ENCODE peak calls at places on chromosomes 13 and 19, in six cellular contexts. P is right cardiac atrium, K is AG09309, J is lower leg skin, F is cardiac fibroblast, A is mucosa of descending colon. B is an unnamed sample.

GRCh38 chr19:13621413-13621812 is 115.1 kb upstream of the CACNA1A start:
- DNase-seq in P (no peak), K (peak), J (no peak), F (peak), A (no peak), B (peak)

GRCh38 chr19:10884273-10884672 is 12.9 kb downstream of the CARM1 start:
- DNase-seq in P (no peak), K (no peak), J (no peak), F (peak), A (no peak), B (peak)

GRCh38 chr13:30866692-30867669 is 39.1 kb upstream of the MEDAG start:
- DNase-seq in P (no peak), K (no peak), J (peak), F (no peak), A (no peak), B (no peak)

GRCh38 chr13:72643339-72643989 is 84.0 kb downstream of the MZT1 start:
- DNase-seq in P (peak), K (peak), J (no peak), F (peak), A (no peak), B (no peak)

GRCh38 chr19:52296773-52297600 is at the start of gene ZNF480:
- DNase-seq in P (peak), K (peak), J (peak), F (peak), A (peak), B (peak)

GRCh38 chr13:94557836-94558235 is 38.1 kb downstream of the TGDS start:
- DNase-seq in P (no peak), K (no peak), J (no peak), F (no peak), A (no peak), B (no peak)

GRCh38 chr19:4589579-4590410 is 30.3 kb upstream of the SEMA6B start:
- DNase-seq in P (no peak), K (no peak), J (no peak), F (no peak), A (no peak), B (no peak)

GRCh38 chr19:18761531-18762110 is 29.5 kb downstream of the COMP start:
- DNase-seq in P (peak), K (no peak), J (no peak), F (no peak), A (no peak), B (no peak)

GRCh38 chr13:113883921-113884804 is 20.3 kb upstream of the GAS6 start:
- DNase-seq in P (no peak), K (no peak), J (peak), F (no peak), A (no peak), B (no peak)

GRCh38 chr19:29813665-29814064 is 1.9 kb downstream of the CCNE1 start:
- DNase-seq in P (no peak), K (no peak), J (no peak), F (no peak), A (no peak), B (no peak)

GRCh38 chr19:45166723-45167252 is 6.0 kb upstream of the NKPD1 start:
- DNase-seq in P (peak), K (no peak), J (no peak), F (no peak), A (no peak), B (no peak)

GRCh38 chr13:84137292-84137691 is 255.0 kb upstream of the SLITRK1 start:
- DNase-seq in P (no peak), K (peak), J (no peak), F (no peak), A (no peak), B (no peak)

GRCh38 chr19:5828661-5829566 is 10.6 kb downstream of the FUT6 start:
- DNase-seq in P (peak), K (no peak), J (no peak), F (peak), A (no peak), B (no peak)

GRCh38 chr19:5017235-5017634 is 48.3 kb downstream of the KDM4B start:
- DNase-seq in P (peak), K (no peak), J (no peak), F (peak), A (no peak), B (no peak)

GRCh38 chr19:35279985-35280821 is 2.1 kb upstream of the HAMP start:
- DNase-seq in P (peak), K (no peak), J (no peak), F (no peak), A (no peak), B (no peak)

GRCh38 chr19:58001895-58002369 is 688 bp downstream of the ZNF606 start:
- DNase-seq in P (no peak), K (no peak), J (no peak), F (peak), A (no peak), B (no peak)

GRCh38 chr13:37878921-37879320 is 9.3 kb upstream of the TRPC4 start:
- DNase-seq in P (no peak), K (no peak), J (no peak), F (no peak), A (no peak), B (no peak)

GRCh38 chr13:51134763-51135365 is 23.8 kb upstream of the C13orf42 start:
- DNase-seq in P (no peak), K (no peak), J (no peak), F (no peak), A (no peak), B (no peak)

GRCh38 chr13:21106089-21106488 is 44.7 kb upstream of the LATS2 start:
- DNase-seq in P (no peak), K (peak), J (no peak), F (peak), A (no peak), B (peak)

GRCh38 chr19:58346961-58347929 is 6.0 kb downstream of the A1BG start:
- DNase-seq in P (peak), K (no peak), J (no peak), F (peak), A (peak), B (no peak)

GRCh38 chr13:110200276-110200675 is 106.7 kb downstream of the COL4A1 start:
- DNase-seq in P (no peak), K (no peak), J (no peak), F (no peak), A (no peak), B (no peak)

GRCh38 chr13:49627831-49628652 is at the start of gene ARL11:
- DNase-seq in P (peak), K (no peak), J (peak), F (no peak), A (peak), B (no peak)

GRCh38 chr19:23254141-23254910 is 4.1 kb upstream of the ZNF724 start:
- DNase-seq in P (no peak), K (no peak), J (no peak), F (no peak), A (no peak), B (no peak)

GRCh38 chr13:67438465-67438864 is 208.3 kb upstream of the PCDH9 start:
- DNase-seq in P (no peak), K (no peak), J (no peak), F (no peak), A (no peak), B (no peak)

GRCh38 chr13:27405521-27406134 is 18.8 kb upstream of the GTF3A start:
- DNase-seq in P (no peak), K (no peak), J (no peak), F (no peak), A (no peak), B (no peak)

GRCh38 chr19:17264641-17264979 is at the start of gene USHBP1:
- DNase-seq in P (peak), K (no peak), J (no peak), F (no peak), A (no peak), B (no peak)
- H3K4me3 ChIP-seq in P (peak), K (no peak), J (no peak), F (no peak), A (no peak), B (no peak)

DNA sequence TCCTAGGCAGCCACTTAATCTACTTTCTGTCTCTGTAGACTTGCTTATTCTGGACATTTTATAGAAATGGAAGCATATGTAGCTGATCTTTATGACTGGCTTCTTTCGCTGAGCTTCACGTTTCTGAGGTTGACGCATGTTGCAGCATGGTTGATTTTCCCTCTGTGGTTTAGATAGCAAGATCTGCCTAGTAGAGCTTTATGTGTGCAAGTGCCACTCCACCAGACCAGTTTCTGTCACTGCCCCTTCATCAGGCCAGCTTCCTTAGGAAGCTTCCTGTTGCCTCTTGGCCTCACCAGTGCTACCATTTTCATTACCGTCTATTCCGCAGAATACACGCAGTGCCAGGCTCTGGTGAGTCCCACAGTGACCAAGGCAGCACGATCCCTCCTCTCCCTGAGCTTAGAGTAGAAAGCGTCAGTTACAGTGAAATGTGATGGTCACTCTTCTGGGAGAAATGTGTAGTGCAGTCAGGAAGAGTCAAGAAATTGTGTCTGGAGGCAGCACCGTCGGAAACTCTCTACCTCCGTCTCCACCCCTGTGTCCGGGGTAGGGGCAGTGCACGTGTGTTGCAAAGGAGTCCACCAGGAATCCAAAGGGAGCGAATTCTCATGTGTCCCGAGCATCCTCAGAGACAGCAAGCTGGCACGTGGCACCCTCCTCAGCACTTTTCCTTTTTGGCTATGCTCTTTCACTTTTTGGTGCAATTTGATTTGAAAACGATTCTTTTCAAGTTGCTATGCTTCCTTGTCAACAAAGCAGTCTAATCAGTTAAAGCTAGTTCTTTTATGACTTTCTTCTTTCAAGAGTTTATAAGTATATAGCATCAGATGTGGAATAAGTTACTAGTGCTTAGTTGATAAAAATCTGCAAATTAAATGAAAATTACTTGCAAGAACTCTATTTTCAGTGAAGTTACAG is 45.4 kb upstream of the GPR183 start:
- DNase-seq in P (no peak), K (no peak), J (no peak), F (no peak), A (no peak), B (no peak)
- H3K4me3 ChIP-seq in P (no peak), K (no peak), J (no peak), F (no peak), A (no peak), B (no peak)

DNA sequence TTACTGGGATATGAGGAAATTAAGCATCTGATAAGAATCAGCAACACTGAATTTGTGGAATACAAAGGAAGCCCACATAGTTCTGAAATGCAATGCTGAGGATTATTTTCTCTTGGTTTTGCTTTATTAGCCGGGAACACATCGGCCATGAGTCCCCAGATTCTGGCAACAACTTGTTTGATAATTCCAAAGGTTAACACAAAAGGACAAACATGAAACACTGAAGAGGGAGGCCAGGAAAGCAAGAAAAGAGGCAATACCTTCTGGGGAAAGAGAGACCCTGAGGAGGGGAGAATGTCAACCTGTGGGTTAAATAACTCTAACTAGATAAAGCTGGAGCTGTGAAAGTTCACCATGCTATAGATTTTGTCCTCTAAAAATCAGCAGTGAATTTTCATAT is 285.9 kb downstream of the ITGBL1 start:
- DNase-seq in P (no peak), K (no peak), J (no peak), F (no peak), A (no peak), B (no peak)
- H3K4me3 ChIP-seq in P (no peak), K (no peak), J (no peak), F (no peak), A (no peak), B (no peak)

DNA sequence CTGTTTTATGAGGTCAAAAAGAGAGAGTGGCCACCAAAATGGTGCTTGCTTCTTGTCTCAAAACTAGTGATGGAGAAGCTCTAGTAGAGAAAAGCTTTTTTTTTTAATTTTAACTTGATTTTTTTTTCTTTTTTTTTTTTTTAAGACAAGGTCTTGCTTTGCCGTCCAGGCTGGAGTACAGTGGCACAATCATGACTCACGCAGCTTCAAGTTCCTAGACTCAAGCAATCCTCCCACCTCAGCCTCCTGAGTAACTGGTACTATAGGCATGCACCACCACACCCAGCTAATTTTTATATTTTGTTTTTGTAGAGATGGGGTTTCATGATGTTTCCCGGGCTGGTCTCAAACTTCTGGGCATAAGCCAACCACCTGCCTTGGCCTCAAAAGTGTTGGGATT is 279.0 kb downstream of the TBC1D4 start:
- DNase-seq in P (no peak), K (no peak), J (no peak), F (no peak), A (no peak), B (no peak)
- H3K4me3 ChIP-seq in P (no peak), K (no peak), J (no peak), F (no peak), A (no peak), B (no peak)

DNA sequence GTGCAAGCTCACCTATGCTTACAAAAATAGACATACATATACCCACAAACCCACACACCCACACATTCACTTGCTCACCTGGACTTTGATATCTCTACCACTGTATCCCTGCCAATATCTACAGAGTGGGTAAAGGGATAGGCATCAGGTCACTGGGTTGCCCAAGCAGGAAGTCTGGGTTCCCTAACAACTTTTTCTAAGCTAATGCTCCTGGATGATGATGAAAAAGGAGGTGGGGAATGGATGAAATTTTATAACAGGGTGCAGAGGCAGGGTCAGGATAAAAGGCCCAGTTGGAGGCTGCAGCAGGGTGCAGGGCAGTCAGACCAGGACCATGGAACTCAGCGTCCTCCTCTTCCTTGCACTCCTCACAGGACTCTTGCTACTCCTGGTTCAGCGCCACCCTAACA is at the start of gene CYP2B6:
- DNase-seq in P (no peak), K (no peak), J (no peak), F (no peak), A (no peak), B (no peak)
- H3K4me3 ChIP-seq in P (no peak), K (no peak), J (no peak), F (no peak), A (no peak), B (no peak)

DNA sequence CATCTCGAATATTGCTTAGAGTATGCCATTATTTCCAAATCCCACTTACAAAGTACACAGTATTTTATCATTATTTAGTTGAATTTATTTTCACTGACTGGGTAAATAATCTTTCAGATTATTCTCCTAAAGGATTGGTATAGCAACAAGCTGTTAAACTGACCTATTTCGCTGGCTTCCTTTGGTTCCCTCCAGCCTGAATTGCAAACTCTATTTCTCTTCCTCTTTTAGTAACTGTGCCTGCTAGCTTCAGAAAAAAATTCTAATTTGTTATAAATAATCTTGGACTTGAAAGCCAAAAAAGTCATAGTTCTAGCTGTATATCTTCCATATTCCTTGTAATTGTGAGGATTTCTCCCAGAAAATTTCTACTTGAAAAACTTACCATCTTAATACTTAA is 15.0 kb upstream of the CCNA1 start:
- DNase-seq in P (no peak), K (no peak), J (no peak), F (no peak), A (no peak), B (no peak)
- H3K4me3 ChIP-seq in P (no peak), K (no peak), J (no peak), F (no peak), A (no peak), B (no peak)

B was measured in skeletal muscle cell.